ENCODE peak calls at places on chromosome X, in seven cellular contexts. I is Peyer's patch, P is HepG2, W is BJ, Z is small intestine, D is endodermal cell, Q is foreskin fibroblast. V is an unnamed sample.

GRCh38 chrX:31459361-31459760 is 387.5 kb upstream of the FTHL17 start:
- DNase-seq in I (no peak), P (no peak), W (no peak), Z (no peak), D (no peak), Q (no peak), V (no peak)

GRCh38 chrX:150683536-150684146 is 9.6 kb upstream of the MTMR1 start:
- DNase-seq in I (no peak), P (peak; percentile 26), W (no peak), Z (peak; percentile 45), D (no peak), Q (peak; percentile 16), V (peak; percentile 65)

GRCh38 chrX:103792916-103793540 is 16.4 kb downstream of the PLP1 start:
- DNase-seq in I (no peak), P (no peak), W (peak; percentile 25), Z (no peak), D (no peak), Q (peak; percentile 52), V (no peak)

GRCh38 chrX:17535229-17535628 is 160.2 kb downstream of the NHS start:
- DNase-seq in I (peak; percentile 56), P (peak; percentile 18), W (no peak), Z (peak; percentile 22), D (peak; percentile 87), Q (no peak), V (peak; percentile 69)

GRCh38 chrX:85851418-85851817 is 195.9 kb downstream of the CHM start:
- DNase-seq in I (peak; percentile 47), P (peak; percentile 14), W (no peak), Z (peak; percentile 22), D (peak; percentile 70), Q (no peak), V (peak; percentile 2)

GRCh38 chrX:75421688-75422087 is 101.1 kb downstream of the ZDHHC15 start:
- DNase-seq in I (no peak), P (no peak), W (no peak), Z (no peak), D (no peak), Q (no peak), V (no peak)

GRCh38 chrX:139423186-139423585 is 107.4 kb upstream of the F9 start:
- DNase-seq in I (no peak), P (no peak), W (no peak), Z (no peak), D (no peak), Q (no peak), V (no peak)

GRCh38 chrX:11998944-11999343 is 139.3 kb upstream of the FRMPD4 start:
- DNase-seq in I (no peak), P (no peak), W (no peak), Z (no peak), D (no peak), Q (no peak), V (peak; percentile 4)

GRCh38 chrX:53321216-53321942 is 40.0 kb upstream of the IQSEC2 start:
- DNase-seq in I (no peak), P (no peak), W (no peak), Z (no peak), D (peak; percentile 58), Q (no peak), V (peak; percentile 80)

GRCh38 chrX:64093761-64094160 is 111.7 kb downstream of the AMER1 start:
- DNase-seq in I (no peak), P (no peak), W (no peak), Z (no peak), D (peak; percentile 63), Q (no peak), V (peak; percentile 8)

GRCh38 chrX:124440674-124441073 is 94.3 kb downstream of the SH2D1A start:
- DNase-seq in I (no peak), P (no peak), W (no peak), Z (no peak), D (no peak), Q (no peak), V (no peak)

GRCh38 chrX:25726539-25726938 is 411.6 kb upstream of the MAGEB18 start:
- DNase-seq in I (no peak), P (no peak), W (no peak), Z (no peak), D (no peak), Q (no peak), V (no peak)

GRCh38 chrX:124212622-124213021 is 119.8 kb upstream of the TEX13D start:
- DNase-seq in I (no peak), P (no peak), W (no peak), Z (no peak), D (no peak), Q (no peak), V (no peak)

GRCh38 chrX:50920132-50920531 is 9.6 kb downstream of the BMP15 start:
- DNase-seq in I (no peak), P (peak; percentile 1), W (no peak), Z (peak; percentile 15), D (no peak), Q (no peak), V (no peak)

GRCh38 chrX:124984140-124984813 is 335.4 kb upstream of the TEX13C start:
- DNase-seq in I (no peak), P (no peak), W (no peak), Z (no peak), D (no peak), Q (no peak), V (no peak)

GRCh38 chrX:128020701-128021100 is 31.5 kb downstream of the ACTRT1 start:
- DNase-seq in I (no peak), P (peak; percentile 2), W (no peak), Z (no peak), D (no peak), Q (no peak), V (no peak)

GRCh38 chrX:103343105-103343504 is 13.1 kb downstream of the TCEAL7 start:
- DNase-seq in I (peak; percentile 68), P (no peak), W (no peak), Z (peak; percentile 25), D (peak; percentile 74), Q (peak; percentile 35), V (no peak)

GRCh38 chrX:84441143-84441542 is 61.1 kb downstream of the HDX start:
- DNase-seq in I (no peak), P (no peak), W (no peak), Z (no peak), D (no peak), Q (no peak), V (no peak)

GRCh38 chrX:10529344-10529743 is 91.0 kb downstream of the MID1 start:
- DNase-seq in I (no peak), P (no peak), W (no peak), Z (no peak), D (no peak), Q (peak; percentile 62), V (no peak)

GRCh38 chrX:21408776-21409175 is 34.6 kb downstream of the CNKSR2 start:
- DNase-seq in I (no peak), P (no peak), W (no peak), Z (no peak), D (no peak), Q (no peak), V (no peak)

GRCh38 chrX:130212371-130212770 is 40.6 kb downstream of the RAB33A start:
- DNase-seq in I (no peak), P (no peak), W (no peak), Z (no peak), D (no peak), Q (no peak), V (no peak)

GRCh38 chrX:31546130-31546529 is 474.3 kb upstream of the FTHL17 start:
- DNase-seq in I (no peak), P (no peak), W (peak; percentile 12), Z (no peak), D (no peak), Q (peak; percentile 57), V (no peak)

GRCh38 chrX:51641421-51642021 is 22.8 kb upstream of the CENPVL3 start:
- DNase-seq in I (no peak), P (peak; percentile 12), W (peak; percentile 2), Z (peak; percentile 16), D (peak; percentile 53), Q (peak; percentile 30), V (peak; percentile 38)

DNA sequence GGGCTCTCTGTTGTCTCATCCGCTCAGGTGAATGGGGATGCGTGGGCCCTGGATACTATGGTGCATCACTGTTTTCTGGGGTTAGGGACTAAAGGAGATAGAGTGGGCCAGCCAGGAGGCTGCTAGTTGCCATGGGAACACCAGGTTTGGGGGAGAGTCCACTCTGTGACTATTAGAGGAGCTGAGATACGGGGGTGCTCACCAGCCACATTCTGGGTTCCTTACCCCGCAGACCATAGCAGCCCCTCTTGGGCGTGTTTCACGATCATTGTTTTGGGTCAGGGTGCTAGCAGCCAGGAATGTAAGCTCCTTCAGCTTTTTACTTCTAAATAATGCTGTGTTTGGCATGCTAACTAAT is 4.6 kb downstream of the EFNB1 start:
- DNase-seq in I (peak; percentile 33), P (no peak), W (no peak), Z (no peak), D (no peak), Q (no peak), V (peak; percentile 49)
- H3K4me3 ChIP-seq in I (no peak overlapping the region), P (no peak overlapping the region), W (no peak overlapping the region), Z (no peak overlapping the region), D (no peak overlapping the region), Q (no peak overlapping the region), V (no peak overlapping the region)

GRCh38 chrX:41932885-41933284 is 9.5 kb upstream of the CASK start:
- DNase-seq in I (no peak), P (no peak), W (no peak), Z (no peak), D (no peak), Q (no peak), V (no peak)
- H3K4me3 ChIP-seq in I (no peak overlapping the region), P (no peak overlapping the region), W (no peak overlapping the region), Z (no peak overlapping the region), D (no peak overlapping the region), Q (no peak overlapping the region), V (no peak overlapping the region)

GRCh38 chrX:153411988-153412574 is 809 bp downstream of the ZFP92 start:
- DNase-seq in I (no peak), P (no peak), W (no peak), Z (no peak), D (no peak), Q (no peak), V (no peak)
- H3K4me3 ChIP-seq in I (peak overlapping the region; percentile 52), P (no peak overlapping the region), W (peak overlapping the region; percentile 57), Z (no peak overlapping the region), D (no peak overlapping the region), Q (peak overlapping the region; percentile 45), V (peak overlapping the region; percentile 28)

GRCh38 chrX:39935414-39936064 is 162.2 kb downstream of the BCOR start:
- DNase-seq in I (no peak), P (peak; percentile 42), W (no peak), Z (no peak), D (peak; percentile 83), Q (no peak), V (peak; percentile 77)

GRCh38 chrX:39938466-39938865 is 159.3 kb downstream of the BCOR start:
- DNase-seq in I (no peak), P (no peak), W (no peak), Z (no peak), D (no peak), Q (no peak), V (no peak)

GRCh38 chrX:39941332-39941920 is 156.3 kb downstream of the BCOR start:
- DNase-seq in I (no peak), P (no peak), W (no peak), Z (no peak), D (peak; percentile 69), Q (no peak), V (no peak)

GRCh38 chrX:39939678-39940077 is 158.1 kb downstream of the BCOR start:
- DNase-seq in I (no peak), P (no peak), W (no peak), Z (no peak), D (no peak), Q (no peak), V (no peak)

GRCh38 chrX:39936886-39937770 is 160.6 kb downstream of the BCOR start:
- DNase-seq in I (no peak), P (no peak), W (no peak), Z (peak; percentile 58), D (no peak), Q (no peak), V (no peak)
- H3K4me3 ChIP-seq in I (no peak overlapping the region), P (no peak overlapping the region), W (no peak overlapping the region), Z (no peak overlapping the region), D (no peak overlapping the region), Q (no peak overlapping the region), V (no peak overlapping the region)

GRCh38 chrX:14030248-14030592 is 528 bp upstream of the GEMIN8 start:
- DNase-seq in I (no peak), P (no peak), W (no peak), Z (peak; percentile 28), D (no peak), Q (no peak), V (peak; percentile 10)
- H3K4me3 ChIP-seq in I (peak overlapping the region; percentile 53), P (peak overlapping the region; percentile 55), W (peak overlapping the region; percentile 59), Z (no peak overlapping the region), D (peak overlapping the region; percentile 88), Q (peak overlapping the region; percentile 61), V (peak overlapping the region; percentile 75)